ENCODE peak calls at places on chromosomes 16 and 17, in four cellular contexts. G is T-cell, B is K562, R is Right ventricle myocardium superior. A is an unnamed sample.

GRCh38 chr16:78750611-78751010 is 651.2 kb downstream of the WWOX start:
- ATAC-seq in G (no peak), B (no peak), R (no peak), A (no peak)

GRCh38 chr17:34581446-34582184 is 2.2 kb downstream of the TMEM132E start:
- ATAC-seq in G (no peak), B (no peak), R (no peak), A (no peak)

GRCh38 chr16:86472366-86472765 is 38.0 kb upstream of the FOXF1 start:
- ATAC-seq in G (no peak), B (no peak), R (no peak), A (no peak)

GRCh38 chr17:58569216-58569615 is 54.8 kb upstream of the MTMR4 start:
- ATAC-seq in G (no peak), B (no peak), R (no peak), A (no peak)

GRCh38 chr17:50629902-50630301 is 4.8 kb upstream of the ABCC3 start:
- ATAC-seq in G (no peak), B (no peak), R (no peak), A (no peak)

GRCh38 chr16:27703121-27703520 is 153.2 kb downstream of the KATNIP start:
- ATAC-seq in G (no peak), B (no peak), R (no peak), A (no peak)

GRCh38 chr17:67157732-67158639 is 87.0 kb downstream of the HELZ start:
- ATAC-seq in G (no peak), B (peak; percentile 97), R (peak; percentile 71), A (peak; percentile 46)

GRCh38 chr17:61335845-61336655 is 63.6 kb upstream of the TBX2 start:
- ATAC-seq in G (no peak), B (no peak), R (peak; percentile 43), A (peak; percentile 26)

GRCh38 chr17:19260958-19261357 is 23.8 kb downstream of the EPN2 start:
- ATAC-seq in G (no peak), B (no peak), R (peak; percentile 24), A (no peak)